ENCODE peak calls at places on chromosome 14, in eight cellular contexts. G is stimulated activated CD8-positive, alpha-beta memory T cell treated with anti-CD3 and anti-CD28 coated beads, Interleukin-7, amount 100 ng/mL, for 4 hours; U is lower leg skin; M is right cardiac atrium; R is fibroblast of the conjunctiva; T is activated T-cell treated with anti-CD3 and anti-CD28 coated beads, Interleukin-2, amount 50 U/mL, for 48 hours; X is fibroblast of pulmonary artery; H is fibroblast of mammary gland. J is an unnamed sample.
A peak's percentile ranks its signal among the peaks of the same experiment; 100 is the strongest.

GRCh38 chr14:103456167-103456835 is 66.3 kb downstream of the CKB start:
- DNase-seq in R (no peak), M (no peak), X (peak; percentile 68), U (no peak), T (no peak), H (no peak), G (no peak), J (peak; percentile 30)

GRCh38 chr14:74179775-74180354 is 59.4 kb upstream of the VSX2 start:
- DNase-seq in M (no peak), T (no peak), X (no peak), H (no peak), G (no peak), U (no peak), R (no peak), J (no peak)

GRCh38 chr14:72594099-72594901 is 299.6 kb downstream of the DPF3 start:
- DNase-seq in X (no peak), M (no peak), R (no peak), U (peak; percentile 42), H (no peak), G (peak; percentile 19), T (peak; percentile 41), J (no peak)

GRCh38 chr14:34324363-34324795 is 137.7 kb downstream of the SPTSSA start:
- DNase-seq in X (peak; percentile 59), T (no peak), G (no peak), U (no peak), H (peak; percentile 50), M (no peak), R (peak; percentile 33), J (no peak)

GRCh38 chr14:91202234-91202974 is 42.1 kb downstream of the GPR68 start:
- DNase-seq in X (peak; percentile 65), M (peak; percentile 87), T (no peak), U (no peak), G (no peak), R (no peak), H (peak; percentile 36), J (peak; percentile 48)

GRCh38 chr14:100262545-100262944 is 23.6 kb downstream of the YY1 start:
- DNase-seq in X (no peak), G (no peak), T (no peak), H (no peak), M (no peak), U (no peak), R (no peak), J (no peak)

GRCh38 chr14:22887260-22887989 is 4.4 kb downstream of the REM2 start:
- DNase-seq in T (no peak), G (no peak), M (no peak), R (peak; percentile 71), U (no peak), H (peak; percentile 65), X (peak; percentile 89), J (peak; percentile 67)

GRCh38 chr14:75615200-75615599 is 36.8 kb downstream of the FLVCR2 start:
- DNase-seq in T (no peak), R (no peak), U (no peak), G (no peak), M (no peak), X (no peak), H (no peak), J (no peak)

GRCh38 chr14:102568115-102568614 is 24.3 kb upstream of the RCOR1 start:
- DNase-seq in U (no peak), R (no peak), G (peak; percentile 17), M (no peak), H (no peak), T (peak; percentile 66), X (no peak), J (no peak)

GRCh38 chr14:58832010-58832409 is 194.2 kb downstream of the DACT1 start:
- DNase-seq in H (no peak), G (no peak), X (no peak), R (no peak), U (no peak), M (no peak), T (no peak), J (no peak)

GRCh38 chr14:60274448-60274847 is 25.4 kb downstream of the PPM1A start:
- DNase-seq in X (no peak), U (no peak), M (no peak), H (no peak), G (no peak), T (no peak), R (no peak), J (no peak)

GRCh38 chr14:56378474-56378873 is 201.1 kb upstream of the TMEM260 start:
- DNase-seq in G (no peak), T (no peak), M (no peak), U (no peak), R (peak; percentile 17), H (peak; percentile 88), X (peak; percentile 94), J (peak; percentile 63)

GRCh38 chr14:78254911-78255431 is 84.8 kb downstream of the NRXN3 start:
- DNase-seq in M (no peak), X (no peak), U (no peak), H (peak; percentile 80), G (no peak), R (no peak), T (peak; percentile 63), J (peak; percentile 98)

GRCh38 chr14:55586411-55586810 is 6.4 kb downstream of the KTN1 start:
- DNase-seq in H (no peak), T (no peak), G (no peak), R (no peak), U (no peak), M (no peak), X (no peak), J (no peak)

GRCh38 chr14:26128931-26129674 is 468.7 kb downstream of the NOVA1 start:
- DNase-seq in X (peak; percentile 73), H (peak; percentile 26), T (no peak), M (no peak), U (no peak), R (no peak), G (no peak), J (no peak)

GRCh38 chr14:52919971-52920370 is 30.9 kb downstream of the FERMT2 start:
- DNase-seq in M (no peak), U (no peak), R (no peak), G (no peak), X (peak; percentile 32), H (no peak), T (no peak), J (no peak)

GRCh38 chr14:99596071-99596627 is 7.9 kb downstream of the CCDC85C start:
- DNase-seq in T (no peak), U (no peak), H (no peak), R (no peak), M (no peak), G (no peak), X (no peak), J (no peak)

GRCh38 chr14:103558071-103558882 is 4.2 kb downstream of the BAG5 start:
- DNase-seq in M (peak; percentile 42), T (no peak), H (peak; percentile 86), R (no peak), X (peak; percentile 57), U (no peak), G (no peak), J (peak; percentile 71)

GRCh38 chr14:73180385-73180805 is 44.1 kb downstream of the PSEN1 start:
- DNase-seq in M (no peak), G (no peak), R (peak; percentile 32), H (peak; percentile 77), T (no peak), X (peak; percentile 91), U (no peak), J (peak; percentile 53)

GRCh38 chr14:57879516-57879915 is 13.6 kb upstream of the SLC35F4 start:
- DNase-seq in H (no peak), T (no peak), X (no peak), U (no peak), G (no peak), M (no peak), R (no peak), J (no peak)

GRCh38 chr14:94345344-94346072 is 22.4 kb upstream of the SERPINA6 start:
- DNase-seq in H (peak; percentile 97), X (peak; percentile 91), M (no peak), U (peak; percentile 68), T (no peak), R (peak; percentile 53), G (no peak), J (peak; percentile 94)

GRCh38 chr14:74835607-74836250 is 40.2 kb downstream of the PROX2 start:
- DNase-seq in R (no peak), M (no peak), X (no peak), H (no peak), U (no peak), T (no peak), G (no peak), J (no peak)

GRCh38 chr14:92414685-92415084 is 91.7 kb downstream of the SLC24A4 start:
- DNase-seq in T (no peak), G (no peak), H (no peak), M (no peak), U (no peak), R (no peak), X (no peak), J (no peak)

GRCh38 chr14:73142216-73142615 is 5.9 kb downstream of the PSEN1 start:
- DNase-seq in G (no peak), T (no peak), M (no peak), H (no peak), R (no peak), U (no peak), X (no peak), J (no peak)

GRCh38 chr14:56895154-56895553 is 84.9 kb upstream of the OTX2 start:
- DNase-seq in R (no peak), U (no peak), T (no peak), H (no peak), G (no peak), X (no peak), M (no peak), J (no peak)

GRCh38 chr14:54768501-54768900 is 134.1 kb downstream of the GCH1 start:
- DNase-seq in R (no peak), M (no peak), H (peak; percentile 2), U (no peak), X (no peak), G (no peak), T (no peak), J (peak; percentile 4)

GRCh38 chr14:88245321-88245720 is 77.7 kb downstream of the KCNK10 start:
- DNase-seq in X (no peak), G (no peak), T (no peak), R (no peak), U (no peak), H (peak; percentile 31), M (no peak), J (no peak)

GRCh38 chr14:68981539-68981976 is 2.5 kb upstream of the ACTN1 start:
- DNase-seq in X (peak; percentile 96), R (no peak), G (no peak), M (no peak), T (no peak), H (peak; percentile 34), U (no peak), J (peak; percentile 90)

GRCh38 chr14:71411766-71412165 is 504.5 kb downstream of the PCNX1 start:
- DNase-seq in H (no peak), X (no peak), R (no peak), G (no peak), M (no peak), T (no peak), U (no peak), J (no peak)

J was measured in astrocyte.